ENCODE peak calls at places on chromosomes 3 and 15, in ten cellular contexts. One of them, this sample, is unnamed.

GRCh38 chr15:85667491-85668424 is 127.0 kb downstream of the KLHL25 start:
- DNase-seq in hepatocyte: peak
- DNase-seq in fibroblast of pulmonary artery: peak
- DNase-seq in endodermal cell: no peak
- DNase-seq in psoas muscle: no peak
- DNase-seq in GM13977: peak
- DNase-seq in brain microvascular endothelial cell: peak
- DNase-seq in A549: peak
- DNase-seq in GM23338: no peak
- DNase-seq in dorsolateral prefrontal cortex: no peak
- DNase-seq in this sample: no peak

GRCh38 chr15:90388462-90389182 is 580 bp downstream of the IQGAP1 start:
- DNase-seq in hepatocyte: peak
- DNase-seq in fibroblast of pulmonary artery: peak
- DNase-seq in endodermal cell: peak
- DNase-seq in psoas muscle: peak
- DNase-seq in GM13977: peak
- DNase-seq in brain microvascular endothelial cell: peak
- DNase-seq in A549: peak
- DNase-seq in GM23338: peak
- DNase-seq in dorsolateral prefrontal cortex: peak
- DNase-seq in this sample: peak

GRCh38 chr3:151537751-151538150 is 76.9 kb upstream of the IGSF10 start:
- DNase-seq in hepatocyte: no peak
- DNase-seq in fibroblast of pulmonary artery: no peak
- DNase-seq in endodermal cell: no peak
- DNase-seq in psoas muscle: no peak
- DNase-seq in GM13977: no peak
- DNase-seq in brain microvascular endothelial cell: no peak
- DNase-seq in A549: no peak
- DNase-seq in GM23338: no peak
- DNase-seq in dorsolateral prefrontal cortex: no peak
- DNase-seq in this sample: no peak

GRCh38 chr3:172313671-172314070 is 134.6 kb downstream of the GHSR start:
- DNase-seq in hepatocyte: no peak
- DNase-seq in fibroblast of pulmonary artery: no peak
- DNase-seq in endodermal cell: no peak
- DNase-seq in psoas muscle: no peak
- DNase-seq in GM13977: no peak
- DNase-seq in brain microvascular endothelial cell: no peak
- DNase-seq in A549: no peak
- DNase-seq in GM23338: no peak
- DNase-seq in dorsolateral prefrontal cortex: no peak
- DNase-seq in this sample: no peak

GRCh38 chr3:155516439-155516838 is 223.0 kb upstream of the STRIT1 start:
- DNase-seq in hepatocyte: no peak
- DNase-seq in fibroblast of pulmonary artery: no peak
- DNase-seq in endodermal cell: no peak
- DNase-seq in psoas muscle: no peak
- DNase-seq in GM13977: no peak
- DNase-seq in brain microvascular endothelial cell: no peak
- DNase-seq in A549: no peak
- DNase-seq in GM23338: no peak
- DNase-seq in dorsolateral prefrontal cortex: no peak
- DNase-seq in this sample: no peak

GRCh38 chr3:157501863-157502262 is 1.4 kb downstream of the VEPH1 start:
- DNase-seq in hepatocyte: no peak
- DNase-seq in fibroblast of pulmonary artery: no peak
- DNase-seq in endodermal cell: peak
- DNase-seq in psoas muscle: no peak
- DNase-seq in GM13977: no peak
- DNase-seq in brain microvascular endothelial cell: no peak
- DNase-seq in A549: no peak
- DNase-seq in GM23338: peak
- DNase-seq in dorsolateral prefrontal cortex: no peak
- DNase-seq in this sample: no peak

GRCh38 chr15:69096197-69096596 is 64.2 kb upstream of the GLCE start:
- DNase-seq in hepatocyte: no peak
- DNase-seq in fibroblast of pulmonary artery: no peak
- DNase-seq in endodermal cell: no peak
- DNase-seq in psoas muscle: no peak
- DNase-seq in GM13977: no peak
- DNase-seq in brain microvascular endothelial cell: no peak
- DNase-seq in A549: no peak
- DNase-seq in GM23338: no peak
- DNase-seq in dorsolateral prefrontal cortex: no peak
- DNase-seq in this sample: no peak

GRCh38 chr3:49563766-49564165 is 9.5 kb downstream of the BSN start:
- DNase-seq in hepatocyte: no peak
- DNase-seq in fibroblast of pulmonary artery: no peak
- DNase-seq in endodermal cell: no peak
- DNase-seq in psoas muscle: no peak
- DNase-seq in GM13977: no peak
- DNase-seq in brain microvascular endothelial cell: no peak
- DNase-seq in A549: no peak
- DNase-seq in GM23338: no peak
- DNase-seq in dorsolateral prefrontal cortex: no peak
- DNase-seq in this sample: no peak

DNA sequence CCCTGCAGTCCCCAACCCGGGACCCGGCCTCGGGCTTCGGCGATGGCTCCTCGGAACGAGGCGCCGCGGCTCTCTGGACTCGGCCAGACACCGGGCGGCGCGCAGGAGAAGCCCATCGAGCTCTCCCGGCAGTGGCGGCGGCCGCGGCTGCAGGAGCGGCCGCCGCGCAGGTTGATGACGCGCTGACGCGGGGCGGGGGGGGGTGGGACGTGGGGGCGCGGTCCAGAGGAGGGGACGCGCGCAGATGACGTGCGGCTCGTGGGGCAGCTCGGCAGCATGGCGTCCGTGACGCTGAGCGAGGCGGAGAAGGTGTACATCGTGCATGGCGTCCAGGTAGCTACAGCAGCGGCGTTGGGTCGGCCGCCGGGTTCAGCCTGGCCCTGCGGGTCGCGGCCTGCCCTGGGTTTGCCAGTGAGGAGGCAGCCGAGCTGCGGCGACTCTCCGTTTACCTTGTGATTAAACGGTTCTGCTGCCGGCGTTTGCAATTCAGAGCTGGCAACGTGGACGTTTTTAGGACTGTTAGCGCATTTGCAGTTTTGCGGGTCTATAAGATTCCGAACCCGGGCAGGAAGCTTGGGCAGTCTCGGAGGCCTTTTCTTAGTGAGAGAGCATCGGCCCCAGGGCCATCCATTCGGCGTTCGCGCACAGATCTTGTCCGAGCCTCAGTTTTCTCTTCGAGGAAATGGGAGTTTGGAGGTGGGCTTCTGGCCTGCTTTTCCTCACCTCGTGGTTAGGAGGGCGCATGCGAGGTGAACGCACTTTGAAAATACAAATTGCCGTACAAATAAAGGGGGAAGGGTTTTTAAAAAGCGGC is at the start of the genes EXOSC7 and ZDHHC3:
- DNase-seq in hepatocyte: peak
- DNase-seq in fibroblast of pulmonary artery: peak
- DNase-seq in endodermal cell: peak
- DNase-seq in psoas muscle: peak
- DNase-seq in GM13977: peak
- DNase-seq in brain microvascular endothelial cell: peak
- DNase-seq in A549: peak
- DNase-seq in GM23338: peak
- DNase-seq in dorsolateral prefrontal cortex: peak
- DNase-seq in this sample: peak
- TF ChIP-seq CTCF in hepatocyte: no peak
- TF ChIP-seq CTCF in fibroblast of pulmonary artery: no peak
- TF ChIP-seq CTCF in endodermal cell: no peak
- TF ChIP-seq CTCF in psoas muscle: no peak
- TF ChIP-seq CTCF in GM13977: no peak
- TF ChIP-seq CTCF in brain microvascular endothelial cell: no peak
- TF ChIP-seq CTCF in A549: no peak
- TF ChIP-seq CTCF in GM23338: no peak
- TF ChIP-seq CTCF in dorsolateral prefrontal cortex: peak
- TF ChIP-seq CTCF in this sample: no peak

DNA sequence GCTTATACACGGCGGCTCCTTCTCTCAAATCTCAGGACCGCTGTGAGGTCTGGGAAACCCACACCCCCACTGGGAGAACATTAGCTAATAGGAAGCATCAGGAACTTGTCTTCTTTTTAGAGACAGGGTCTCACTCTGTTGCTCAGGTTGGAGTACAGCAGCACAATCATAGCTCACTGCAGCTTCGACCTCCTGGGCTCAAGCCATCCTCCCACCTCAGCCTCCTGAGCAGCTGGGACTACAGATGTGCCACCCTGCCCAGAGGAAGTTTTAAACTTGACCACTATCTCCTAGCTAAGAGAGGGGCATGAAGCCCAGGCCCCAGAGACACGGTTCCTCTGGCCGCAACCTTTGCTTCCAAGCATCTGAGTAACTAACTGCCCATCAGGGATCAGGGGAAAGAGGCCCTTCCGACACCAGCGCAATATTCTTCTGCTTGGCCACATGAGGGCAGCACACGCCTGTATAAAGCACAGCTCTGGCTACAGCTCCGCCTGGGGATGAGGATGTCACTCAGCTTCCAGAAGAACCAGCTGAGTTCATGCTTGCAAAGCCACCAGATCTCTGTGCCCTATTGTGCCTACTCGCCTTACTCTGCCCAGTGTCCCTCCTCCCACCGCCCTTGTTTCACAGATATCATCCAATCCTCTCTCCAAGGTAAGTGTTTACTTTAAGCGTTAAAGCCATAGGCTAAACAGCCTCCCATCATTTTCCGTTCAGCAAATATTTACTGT is 57.6 kb upstream of the SLC6A11 start:
- DNase-seq in hepatocyte: peak
- DNase-seq in fibroblast of pulmonary artery: peak
- DNase-seq in endodermal cell: peak
- DNase-seq in psoas muscle: peak
- DNase-seq in GM13977: peak
- DNase-seq in brain microvascular endothelial cell: peak
- DNase-seq in A549: peak
- DNase-seq in GM23338: peak
- DNase-seq in dorsolateral prefrontal cortex: peak
- DNase-seq in this sample: no peak
- TF ChIP-seq CTCF in hepatocyte: peak
- TF ChIP-seq CTCF in fibroblast of pulmonary artery: peak
- TF ChIP-seq CTCF in endodermal cell: peak
- TF ChIP-seq CTCF in psoas muscle: peak
- TF ChIP-seq CTCF in GM13977: peak
- TF ChIP-seq CTCF in brain microvascular endothelial cell: peak
- TF ChIP-seq CTCF in A549: peak
- TF ChIP-seq CTCF in GM23338: peak
- TF ChIP-seq CTCF in dorsolateral prefrontal cortex: peak
- TF ChIP-seq CTCF in this sample: peak

DNA sequence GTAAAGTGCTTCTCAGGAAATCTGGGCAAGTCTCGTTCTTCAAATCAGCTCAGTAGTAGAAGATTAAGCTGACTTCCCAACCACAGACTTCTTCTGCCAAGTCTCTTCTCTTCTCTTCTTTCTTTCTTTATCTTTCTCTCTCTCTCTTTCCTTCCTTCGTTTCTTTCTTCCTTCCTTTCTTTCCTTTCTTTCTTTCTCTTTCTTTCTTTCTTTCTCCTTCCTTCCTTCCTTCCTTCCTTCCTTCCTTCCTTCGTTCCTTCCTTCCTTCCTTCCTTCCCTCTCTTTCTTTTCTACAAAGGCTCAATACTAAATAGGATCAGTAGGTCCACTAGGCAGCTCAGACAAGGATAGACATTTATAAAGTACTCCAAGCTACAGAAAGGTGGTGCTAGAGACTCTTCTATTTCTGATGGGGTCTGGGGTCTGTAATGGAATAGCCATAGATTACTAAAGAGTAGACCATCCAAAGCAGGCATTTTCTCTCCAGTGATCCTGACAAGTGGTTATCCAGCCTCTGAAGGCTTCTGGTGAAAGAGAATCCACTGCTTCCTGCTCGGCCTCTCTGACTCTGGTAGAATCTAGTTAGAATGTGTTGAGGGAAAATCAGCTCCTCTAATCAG is 100.8 kb downstream of the TPRG1 start:
- DNase-seq in hepatocyte: peak
- DNase-seq in fibroblast of pulmonary artery: no peak
- DNase-seq in endodermal cell: no peak
- DNase-seq in psoas muscle: no peak
- DNase-seq in GM13977: peak
- DNase-seq in brain microvascular endothelial cell: no peak
- DNase-seq in A549: peak
- DNase-seq in GM23338: peak
- DNase-seq in dorsolateral prefrontal cortex: no peak
- DNase-seq in this sample: no peak
- TF ChIP-seq CTCF in hepatocyte: peak
- TF ChIP-seq CTCF in fibroblast of pulmonary artery: peak
- TF ChIP-seq CTCF in endodermal cell: peak
- TF ChIP-seq CTCF in psoas muscle: peak
- TF ChIP-seq CTCF in GM13977: peak
- TF ChIP-seq CTCF in brain microvascular endothelial cell: peak
- TF ChIP-seq CTCF in A549: peak
- TF ChIP-seq CTCF in GM23338: peak
- TF ChIP-seq CTCF in dorsolateral prefrontal cortex: no peak
- TF ChIP-seq CTCF in this sample: peak

GRCh38 chr3:116864627-116864927 is 155.0 kb downstream of the TUSC7 start:
- DNase-seq in hepatocyte: no peak
- DNase-seq in fibroblast of pulmonary artery: no peak
- DNase-seq in endodermal cell: no peak
- DNase-seq in psoas muscle: no peak
- DNase-seq in GM13977: no peak
- DNase-seq in brain microvascular endothelial cell: no peak
- DNase-seq in A549: no peak
- DNase-seq in GM23338: no peak
- DNase-seq in dorsolateral prefrontal cortex: no peak
- DNase-seq in this sample: no peak

GRCh38 chr3:116863270-116863770 is 153.7 kb downstream of the TUSC7 start:
- DNase-seq in hepatocyte: no peak
- DNase-seq in fibroblast of pulmonary artery: no peak
- DNase-seq in endodermal cell: no peak
- DNase-seq in psoas muscle: no peak
- DNase-seq in GM13977: no peak
- DNase-seq in brain microvascular endothelial cell: no peak
- DNase-seq in A549: no peak
- DNase-seq in GM23338: no peak
- DNase-seq in dorsolateral prefrontal cortex: no peak
- DNase-seq in this sample: no peak

DNA sequence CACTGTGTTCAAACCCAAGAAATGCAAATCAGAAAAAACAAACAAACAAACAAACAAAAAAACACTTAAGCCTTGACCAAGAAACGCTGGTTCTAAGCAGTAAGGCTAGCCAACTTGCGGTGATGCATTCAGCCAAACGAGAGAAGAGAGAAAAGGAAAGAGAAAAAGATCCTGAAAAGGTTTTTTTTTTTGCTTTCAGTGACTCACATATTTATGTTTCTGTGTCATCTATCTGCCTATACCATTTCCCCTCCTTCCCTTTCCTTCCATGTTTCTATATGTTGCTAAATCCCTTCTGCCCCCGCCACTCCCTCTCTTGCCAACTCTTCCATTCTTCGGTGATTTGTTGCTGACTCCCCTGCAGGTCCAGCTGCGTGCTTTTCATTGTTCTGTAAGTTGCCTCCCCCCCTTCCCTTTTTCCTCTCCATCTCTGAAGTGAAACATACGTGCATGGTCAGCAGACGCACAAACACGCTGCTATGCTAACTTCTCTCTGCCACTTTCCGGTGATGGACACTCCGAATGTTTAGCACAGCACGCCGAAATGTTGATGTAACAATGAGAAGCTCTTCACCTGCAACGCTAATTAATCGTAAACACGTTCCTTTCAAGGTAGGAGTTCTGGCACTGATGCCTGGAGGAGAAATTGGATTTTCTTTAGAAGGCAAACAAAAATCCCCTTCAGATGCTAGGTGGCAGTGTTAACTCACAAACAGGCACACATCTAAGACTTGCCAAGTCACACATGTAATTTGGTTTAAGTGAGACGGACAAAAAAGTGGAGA is 154.5 kb downstream of the TUSC7 start:
- DNase-seq in hepatocyte: peak
- DNase-seq in fibroblast of pulmonary artery: peak
- DNase-seq in endodermal cell: peak
- DNase-seq in psoas muscle: no peak
- DNase-seq in GM13977: no peak
- DNase-seq in brain microvascular endothelial cell: peak
- DNase-seq in A549: peak
- DNase-seq in GM23338: peak
- DNase-seq in dorsolateral prefrontal cortex: peak
- DNase-seq in this sample: no peak
- TF ChIP-seq CTCF in hepatocyte: peak
- TF ChIP-seq CTCF in fibroblast of pulmonary artery: peak
- TF ChIP-seq CTCF in endodermal cell: peak
- TF ChIP-seq CTCF in psoas muscle: no peak
- TF ChIP-seq CTCF in GM13977: peak
- TF ChIP-seq CTCF in brain microvascular endothelial cell: peak
- TF ChIP-seq CTCF in A549: peak
- TF ChIP-seq CTCF in GM23338: peak
- TF ChIP-seq CTCF in dorsolateral prefrontal cortex: peak
- TF ChIP-seq CTCF in this sample: peak